ENCODE peak calls at places on chromosomes 5 and 9, in nine cellular contexts. D is body of pancreas, K is left lung, U is hepatocyte, C is lower lobe of right lung, A is esophagus squamous epithelium, B is DND-41, Z is thyroid gland, V is heart right ventricle. H is an unnamed sample. For H3K4me1, the result is how much of the 10 kb centered on the place peaks cover.

GRCh38 chr5:116498478-116498877 is 76.1 kb downstream of the SEMA6A start:
- DNase-seq in D (no peak), K (no peak), U (no peak), C (no peak), A (no peak), B (no peak), Z (no peak), V (no peak), H (no peak)

GRCh38 chr9:95854386-95855015 is 21.0 kb upstream of the ERCC6L2 start:
- DNase-seq in D (no peak), K (no peak), U (no peak), C (no peak), A (no peak), B (no peak), Z (no peak), V (no peak), H (no peak)

GRCh38 chr9:113164536-113165300 is 13.9 kb downstream of the SLC31A2 start:
- DNase-seq in D (peak), K (no peak), U (no peak), C (no peak), A (no peak), B (no peak), Z (peak), V (peak), H (no peak)

GRCh38 chr9:29830815-29831214 is 2257.5 kb upstream of the C9orf72 start:
- DNase-seq in D (peak), K (no peak), U (peak), C (no peak), A (no peak), B (no peak), Z (no peak), V (no peak), H (no peak)

GRCh38 chr9:108536836-108537601 is 318.8 kb downstream of the ACTL7B start:
- DNase-seq in D (no peak), K (no peak), U (no peak), C (no peak), A (no peak), B (no peak), Z (no peak), V (no peak), H (no peak)

GRCh38 chr5:62720036-62720441 is 141.4 kb downstream of the LRRC70 start:
- DNase-seq in D (peak), K (no peak), U (peak), C (peak), A (no peak), B (peak), Z (peak), V (no peak), H (no peak)

GRCh38 chr5:35938518-35939227 is at the start of gene CAPSL:
- DNase-seq in D (peak), K (no peak), U (peak), C (no peak), A (no peak), B (peak), Z (peak), V (peak), H (no peak)

GRCh38 chr5:169856571-169856970 is 123.7 kb downstream of the INSYN2B start:
- DNase-seq in D (no peak), K (no peak), U (peak), C (no peak), A (no peak), B (no peak), Z (no peak), V (no peak), H (no peak)

GRCh38 chr9:97419315-97419867 is 7.5 kb downstream of the TDRD7 start:
- DNase-seq in D (no peak), K (no peak), U (no peak), C (no peak), A (no peak), B (no peak), Z (no peak), V (no peak), H (no peak)

GRCh38 chr9:35669331-35670145 is 4.2 kb upstream of the CA9 start:
- DNase-seq in D (peak), K (no peak), U (peak), C (no peak), A (no peak), B (no peak), Z (peak), V (no peak), H (no peak)

GRCh38 chr5:103259705-103260355 is 1.3 kb downstream of the MACIR start:
- DNase-seq in D (no peak), K (no peak), U (no peak), C (no peak), A (no peak), B (no peak), Z (no peak), V (no peak), H (no peak)

GRCh38 chr9:94931036-94931633 is 204.6 kb downstream of the AOPEP start:
- DNase-seq in D (no peak), K (no peak), U (no peak), C (no peak), A (no peak), B (no peak), Z (no peak), V (no peak), H (no peak)

GRCh38 chr9:125960631-125961030 is 213.5 kb downstream of the PBX3 start:
- DNase-seq in D (no peak), K (no peak), U (no peak), C (no peak), A (no peak), B (no peak), Z (no peak), V (no peak), H (no peak)

GRCh38 chr5:97162045-97162444 is 19.6 kb upstream of the LIX1 start:
- DNase-seq in D (peak), K (no peak), U (peak), C (no peak), A (no peak), B (peak), Z (peak), V (peak), H (no peak)

GRCh38 chr5:3597727-3598082 is 2.1 kb downstream of the IRX1 start:
- DNase-seq in D (no peak), K (no peak), U (no peak), C (no peak), A (no peak), B (no peak), Z (no peak), V (no peak), H (no peak)

GRCh38 chr5:107809201-107810034 is 138.7 kb upstream of the EFNA5 start:
- DNase-seq in D (no peak), K (no peak), U (no peak), C (no peak), A (no peak), B (no peak), Z (no peak), V (no peak), H (no peak)

GRCh38 chr9:134319306-134320194 is 6.7 kb upstream of the RXRA start:
- DNase-seq in D (peak), K (peak), U (no peak), C (peak), A (no peak), B (no peak), Z (no peak), V (no peak), H (no peak)

GRCh38 chr5:83360573-83360972 is 111.0 kb upstream of the VCAN start:
- DNase-seq in D (no peak), K (no peak), U (peak), C (no peak), A (no peak), B (no peak), Z (no peak), V (no peak), H (no peak)

GRCh38 chr5:43020294-43020711 is 19.8 kb downstream of the ANXA2R start:
- DNase-seq in D (no peak), K (no peak), U (no peak), C (no peak), A (no peak), B (peak), Z (no peak), V (no peak), H (peak)

GRCh38 chr5:143372187-143372829 is 31.2 kb downstream of the NR3C1 start:
- DNase-seq in D (peak), K (no peak), U (no peak), C (no peak), A (no peak), B (no peak), Z (no peak), V (no peak), H (no peak)

GRCh38 chr5:43852276-43852675 is 249.3 kb downstream of the NNT start:
- DNase-seq in D (no peak), K (no peak), U (no peak), C (no peak), A (no peak), B (no peak), Z (no peak), V (no peak), H (no peak)

GRCh38 chr5:160831801-160832200 is 20.2 kb downstream of the ATP10B start:
- DNase-seq in D (no peak), K (no peak), U (no peak), C (no peak), A (no peak), B (no peak), Z (no peak), V (no peak), H (no peak)

GRCh38 chr9:107584186-107584585 is 94.6 kb upstream of the KLF4 start:
- DNase-seq in D (no peak), K (no peak), U (no peak), C (no peak), A (no peak), B (no peak), Z (no peak), V (no peak), H (no peak)

GRCh38 chr5:142749321-142749720 is 20.9 kb upstream of the ARHGAP26 start:
- DNase-seq in D (no peak), K (no peak), U (no peak), C (no peak), A (no peak), B (no peak), Z (peak), V (no peak), H (no peak)

DNA sequence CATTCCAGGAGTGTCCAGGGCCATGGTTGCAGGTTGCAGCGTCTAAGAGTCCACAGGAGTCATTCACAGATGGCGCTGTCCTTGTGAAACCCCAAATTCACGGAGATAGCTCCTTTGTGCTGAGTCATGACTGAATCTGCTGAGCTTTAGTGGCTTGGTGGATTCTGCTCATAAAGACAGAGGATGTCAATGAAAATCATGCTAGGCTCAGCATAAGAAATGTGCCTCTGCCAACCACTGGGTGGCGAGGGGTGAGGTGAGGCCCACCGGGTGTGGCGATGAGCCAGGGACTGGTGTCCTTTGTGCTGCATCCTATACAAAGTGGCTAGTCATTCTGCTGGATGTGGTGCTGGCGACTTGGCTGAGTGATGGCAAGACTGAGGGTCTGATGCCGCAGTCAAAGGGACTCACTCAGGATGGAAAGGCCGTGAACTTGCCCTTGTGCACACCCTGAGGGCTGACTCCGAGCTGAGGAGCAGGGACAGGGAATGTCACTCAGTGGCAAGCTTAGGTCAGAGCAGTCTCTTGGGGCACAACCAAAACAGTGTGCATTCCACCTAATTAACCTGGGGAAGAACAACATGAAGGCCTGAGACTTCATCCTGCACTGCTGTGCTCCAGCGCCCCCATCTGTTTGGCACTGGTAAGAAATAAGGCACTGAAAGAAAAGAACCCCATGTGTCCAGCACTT is 71.5 kb downstream of the DAP start:
- DNase-seq in D (peak), K (no peak), U (no peak), C (no peak), A (no peak), B (peak), Z (no peak), V (no peak), H (no peak)
- TF ChIP-seq CTCF in D (no peak), K (no peak), U (no peak), C (no peak), A (no peak), B (peak), Z (no peak), V (peak), H (no peak)

DNA sequence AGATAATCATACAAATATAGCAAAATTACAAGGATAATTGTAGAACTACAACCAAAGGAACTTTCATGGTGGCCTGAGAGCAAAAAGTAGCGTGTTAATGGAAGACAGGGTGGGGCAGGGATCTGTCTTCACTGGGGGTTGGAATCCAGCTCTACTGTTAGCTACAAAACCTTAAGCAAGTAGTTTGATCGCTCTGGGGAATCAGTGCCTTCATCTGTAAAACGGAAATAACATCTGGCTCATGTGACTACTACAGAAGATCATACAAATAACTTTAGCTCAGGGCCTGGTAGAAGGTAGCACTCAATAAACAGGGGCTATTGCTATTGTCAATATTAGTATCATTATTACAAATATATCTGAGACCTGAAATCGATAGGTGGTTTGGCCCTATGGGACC is 40.4 kb downstream of the ZNF608 start:
- DNase-seq in D (no peak), K (no peak), U (no peak), C (no peak), A (no peak), B (no peak), Z (no peak), V (no peak), H (no peak)
- H3K4me1 ChIP-seq in D (half or more), K (under half), U (half or more), C (under half), A (half or more), B (under half), Z (under half), V (under half), H (under half)

GRCh38 chr9:114374936-114375335 is 12.8 kb downstream of the AKNA start:
- DNase-seq in D (no peak), K (no peak), U (no peak), C (no peak), A (no peak), B (no peak), Z (no peak), V (no peak), H (no peak)
- H3K27ac ChIP-seq in D (no peak), K (no peak), U (no peak), C (no peak), A (no peak), B (peak), Z (no peak), V (no peak), H (peak)

GRCh38 chr9:84997472-84997871 is 327.9 kb downstream of the NTRK2 start:
- DNase-seq in D (no peak), K (no peak), U (no peak), C (no peak), A (no peak), B (no peak), Z (no peak), V (no peak), H (no peak)
- TF ChIP-seq CTCF in D (no peak), K (no peak), U (peak), C (no peak), A (no peak), B (no peak), Z (no peak), V (no peak), H (no peak)

DNA sequence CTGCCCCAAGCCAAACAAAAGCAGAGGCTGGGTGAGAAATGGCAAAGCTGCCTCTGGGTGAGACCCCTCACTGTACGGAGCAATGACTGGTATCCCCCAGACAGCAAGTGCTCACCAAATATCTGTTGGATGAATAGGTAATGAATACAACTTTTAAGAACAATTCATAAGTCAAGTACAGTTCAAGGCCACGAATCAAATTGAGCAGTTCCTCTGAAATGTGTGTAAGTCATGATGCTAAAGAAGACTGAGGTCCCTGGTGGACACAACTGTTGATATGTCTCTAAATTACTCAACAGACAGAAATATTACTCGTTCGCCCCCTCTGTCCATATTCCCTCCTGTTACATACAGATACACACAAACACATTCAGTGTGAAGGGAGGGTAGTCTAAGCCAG is 160.7 kb downstream of the GLIS3 start:
- DNase-seq in D (no peak), K (no peak), U (no peak), C (no peak), A (no peak), B (no peak), Z (no peak), V (no peak), H (no peak)
- H3K4me1 ChIP-seq in D (under half), K (under half), U (under half), C (under half), A (under half), B (under half), Z (under half), V (under half), H (under half)